ENCODE peak calls at places on chromosomes 6 and 20, in ten cellular contexts. One of them, this sample, is unnamed.

GRCh38 chr6:1758076-1758679 is 148.5 kb downstream of the FOXC1 start:
- DNase-seq in naive thymus-derived CD4-positive, alpha-beta T cell: no peak
- DNase-seq in memory B cell: no peak
- DNase-seq in DMS 273 treated with DMSO at 0.1 percent for 48 hours: no peak
- DNase-seq in prostate gland: no peak
- DNase-seq in ureter: no peak
- DNase-seq in GM20000: no peak
- DNase-seq in CD8-positive, alpha-beta memory T cell: no peak
- DNase-seq in foreskin fibroblast: no peak
- DNase-seq in M059J: no peak
- DNase-seq in this sample: no peak

GRCh38 chr6:142474446-142475289 is 172.9 kb downstream of the ADGRG6 start:
- DNase-seq in prostate gland: peak
- DNase-seq in M059J: peak
- DNase-seq in memory B cell: no peak
- DNase-seq in foreskin fibroblast: peak
- DNase-seq in naive thymus-derived CD4-positive, alpha-beta T cell: no peak
- DNase-seq in DMS 273 treated with DMSO at 0.1 percent for 48 hours: peak
- DNase-seq in CD8-positive, alpha-beta memory T cell: peak
- DNase-seq in GM20000: peak
- DNase-seq in ureter: no peak
- DNase-seq in this sample: peak

GRCh38 chr6:9539231-9539755 is 875.6 kb downstream of the TFAP2A start:
- DNase-seq in ureter: no peak
- DNase-seq in prostate gland: no peak
- DNase-seq in M059J: no peak
- DNase-seq in GM20000: no peak
- DNase-seq in memory B cell: no peak
- DNase-seq in foreskin fibroblast: no peak
- DNase-seq in naive thymus-derived CD4-positive, alpha-beta T cell: no peak
- DNase-seq in DMS 273 treated with DMSO at 0.1 percent for 48 hours: no peak
- DNase-seq in CD8-positive, alpha-beta memory T cell: no peak
- DNase-seq in this sample: no peak

GRCh38 chr20:53752971-53753879 is 159.6 kb upstream of the ZNF217 start:
- DNase-seq in M059J: peak
- DNase-seq in memory B cell: no peak
- DNase-seq in prostate gland: no peak
- DNase-seq in naive thymus-derived CD4-positive, alpha-beta T cell: no peak
- DNase-seq in CD8-positive, alpha-beta memory T cell: no peak
- DNase-seq in foreskin fibroblast: no peak
- DNase-seq in ureter: no peak
- DNase-seq in GM20000: no peak
- DNase-seq in DMS 273 treated with DMSO at 0.1 percent for 48 hours: peak
- DNase-seq in this sample: no peak

GRCh38 chr6:7129784-7130569 is 22.2 kb downstream of the RREB1 start:
- DNase-seq in DMS 273 treated with DMSO at 0.1 percent for 48 hours: no peak
- DNase-seq in foreskin fibroblast: peak
- DNase-seq in ureter: no peak
- DNase-seq in memory B cell: no peak
- DNase-seq in M059J: peak
- DNase-seq in CD8-positive, alpha-beta memory T cell: no peak
- DNase-seq in prostate gland: no peak
- DNase-seq in GM20000: no peak
- DNase-seq in naive thymus-derived CD4-positive, alpha-beta T cell: no peak
- DNase-seq in this sample: no peak

GRCh38 chr20:41091926-41092325 is 45.4 kb upstream of the PLCG1 start:
- DNase-seq in ureter: no peak
- DNase-seq in GM20000: no peak
- DNase-seq in CD8-positive, alpha-beta memory T cell: no peak
- DNase-seq in M059J: no peak
- DNase-seq in foreskin fibroblast: no peak
- DNase-seq in memory B cell: no peak
- DNase-seq in naive thymus-derived CD4-positive, alpha-beta T cell: no peak
- DNase-seq in prostate gland: no peak
- DNase-seq in DMS 273 treated with DMSO at 0.1 percent for 48 hours: no peak
- DNase-seq in this sample: no peak

GRCh38 chr20:25203089-25203488 is 7.6 kb downstream of the ENTPD6 start:
- DNase-seq in naive thymus-derived CD4-positive, alpha-beta T cell: no peak
- DNase-seq in M059J: no peak
- DNase-seq in memory B cell: no peak
- DNase-seq in CD8-positive, alpha-beta memory T cell: no peak
- DNase-seq in foreskin fibroblast: no peak
- DNase-seq in GM20000: no peak
- DNase-seq in DMS 273 treated with DMSO at 0.1 percent for 48 hours: no peak
- DNase-seq in ureter: no peak
- DNase-seq in prostate gland: no peak
- DNase-seq in this sample: no peak

GRCh38 chr6:39835856-39836442 is 43.8 kb downstream of the DAAM2 start:
- DNase-seq in DMS 273 treated with DMSO at 0.1 percent for 48 hours: no peak
- DNase-seq in M059J: no peak
- DNase-seq in prostate gland: no peak
- DNase-seq in ureter: no peak
- DNase-seq in foreskin fibroblast: peak
- DNase-seq in memory B cell: no peak
- DNase-seq in CD8-positive, alpha-beta memory T cell: no peak
- DNase-seq in naive thymus-derived CD4-positive, alpha-beta T cell: no peak
- DNase-seq in GM20000: no peak
- DNase-seq in this sample: no peak

GRCh38 chr20:23115823-23116222 is 29.7 kb upstream of the CD93 start:
- DNase-seq in GM20000: peak
- DNase-seq in prostate gland: no peak
- DNase-seq in memory B cell: no peak
- DNase-seq in CD8-positive, alpha-beta memory T cell: no peak
- DNase-seq in foreskin fibroblast: peak
- DNase-seq in DMS 273 treated with DMSO at 0.1 percent for 48 hours: no peak
- DNase-seq in ureter: no peak
- DNase-seq in naive thymus-derived CD4-positive, alpha-beta T cell: no peak
- DNase-seq in M059J: no peak
- DNase-seq in this sample: peak

GRCh38 chr6:55758156-55758942 is 117.0 kb downstream of the BMP5 start:
- DNase-seq in foreskin fibroblast: peak
- DNase-seq in DMS 273 treated with DMSO at 0.1 percent for 48 hours: no peak
- DNase-seq in ureter: no peak
- DNase-seq in GM20000: no peak
- DNase-seq in M059J: peak
- DNase-seq in naive thymus-derived CD4-positive, alpha-beta T cell: no peak
- DNase-seq in CD8-positive, alpha-beta memory T cell: no peak
- DNase-seq in prostate gland: no peak
- DNase-seq in memory B cell: no peak
- DNase-seq in this sample: no peak

GRCh38 chr6:152160346-152160745 is 352.9 kb downstream of the ESR1 start:
- DNase-seq in CD8-positive, alpha-beta memory T cell: no peak
- DNase-seq in GM20000: peak
- DNase-seq in memory B cell: no peak
- DNase-seq in naive thymus-derived CD4-positive, alpha-beta T cell: no peak
- DNase-seq in prostate gland: no peak
- DNase-seq in foreskin fibroblast: no peak
- DNase-seq in M059J: no peak
- DNase-seq in ureter: no peak
- DNase-seq in DMS 273 treated with DMSO at 0.1 percent for 48 hours: no peak
- DNase-seq in this sample: peak

GRCh38 chr6:10951675-10952282 is 64.9 kb downstream of the SYCP2L start:
- DNase-seq in foreskin fibroblast: peak
- DNase-seq in ureter: no peak
- DNase-seq in prostate gland: no peak
- DNase-seq in M059J: peak
- DNase-seq in GM20000: peak
- DNase-seq in memory B cell: no peak
- DNase-seq in naive thymus-derived CD4-positive, alpha-beta T cell: no peak
- DNase-seq in CD8-positive, alpha-beta memory T cell: no peak
- DNase-seq in DMS 273 treated with DMSO at 0.1 percent for 48 hours: no peak
- DNase-seq in this sample: no peak

GRCh38 chr20:828987-829386 is 4.5 kb upstream of the FAM110A start:
- DNase-seq in prostate gland: no peak
- DNase-seq in naive thymus-derived CD4-positive, alpha-beta T cell: no peak
- DNase-seq in memory B cell: no peak
- DNase-seq in M059J: no peak
- DNase-seq in DMS 273 treated with DMSO at 0.1 percent for 48 hours: no peak
- DNase-seq in foreskin fibroblast: no peak
- DNase-seq in ureter: peak
- DNase-seq in CD8-positive, alpha-beta memory T cell: no peak
- DNase-seq in GM20000: no peak
- DNase-seq in this sample: no peak

GRCh38 chr6:82248233-82248735 is 740 bp upstream of the IBTK start:
- DNase-seq in memory B cell: no peak
- DNase-seq in ureter: no peak
- DNase-seq in M059J: peak
- DNase-seq in naive thymus-derived CD4-positive, alpha-beta T cell: no peak
- DNase-seq in prostate gland: peak
- DNase-seq in GM20000: peak
- DNase-seq in foreskin fibroblast: peak
- DNase-seq in DMS 273 treated with DMSO at 0.1 percent for 48 hours: no peak
- DNase-seq in CD8-positive, alpha-beta memory T cell: no peak
- DNase-seq in this sample: no peak

GRCh38 chr6:122184260-122184934 is 215.1 kb upstream of the HSF2 start:
- DNase-seq in prostate gland: no peak
- DNase-seq in ureter: no peak
- DNase-seq in foreskin fibroblast: peak
- DNase-seq in naive thymus-derived CD4-positive, alpha-beta T cell: no peak
- DNase-seq in GM20000: no peak
- DNase-seq in DMS 273 treated with DMSO at 0.1 percent for 48 hours: no peak
- DNase-seq in M059J: peak
- DNase-seq in CD8-positive, alpha-beta memory T cell: no peak
- DNase-seq in memory B cell: no peak
- DNase-seq in this sample: no peak

GRCh38 chr20:43959079-43959919 is 44.6 kb downstream of the TOX2 start:
- DNase-seq in M059J: peak
- DNase-seq in foreskin fibroblast: no peak
- DNase-seq in ureter: no peak
- DNase-seq in prostate gland: no peak
- DNase-seq in memory B cell: no peak
- DNase-seq in naive thymus-derived CD4-positive, alpha-beta T cell: no peak
- DNase-seq in DMS 273 treated with DMSO at 0.1 percent for 48 hours: no peak
- DNase-seq in GM20000: no peak
- DNase-seq in CD8-positive, alpha-beta memory T cell: peak
- DNase-seq in this sample: no peak

GRCh38 chr6:52724041-52724405 is 39.3 kb downstream of the GSTA2 start:
- DNase-seq in foreskin fibroblast: peak
- DNase-seq in memory B cell: no peak
- DNase-seq in GM20000: no peak
- DNase-seq in naive thymus-derived CD4-positive, alpha-beta T cell: no peak
- DNase-seq in CD8-positive, alpha-beta memory T cell: no peak
- DNase-seq in ureter: no peak
- DNase-seq in DMS 273 treated with DMSO at 0.1 percent for 48 hours: no peak
- DNase-seq in prostate gland: no peak
- DNase-seq in M059J: peak
- DNase-seq in this sample: no peak

GRCh38 chr20:62501801-62502495 is 26.2 kb upstream of the GATA5 start:
- DNase-seq in memory B cell: no peak
- DNase-seq in CD8-positive, alpha-beta memory T cell: no peak
- DNase-seq in ureter: no peak
- DNase-seq in GM20000: peak
- DNase-seq in foreskin fibroblast: peak
- DNase-seq in naive thymus-derived CD4-positive, alpha-beta T cell: no peak
- DNase-seq in prostate gland: no peak
- DNase-seq in DMS 273 treated with DMSO at 0.1 percent for 48 hours: no peak
- DNase-seq in M059J: peak
- DNase-seq in this sample: peak

GRCh38 chr20:1806456-1806855 is 88.8 kb upstream of the SIRPA start:
- DNase-seq in foreskin fibroblast: no peak
- DNase-seq in prostate gland: no peak
- DNase-seq in GM20000: no peak
- DNase-seq in memory B cell: no peak
- DNase-seq in M059J: no peak
- DNase-seq in naive thymus-derived CD4-positive, alpha-beta T cell: no peak
- DNase-seq in CD8-positive, alpha-beta memory T cell: no peak
- DNase-seq in ureter: no peak
- DNase-seq in DMS 273 treated with DMSO at 0.1 percent for 48 hours: no peak
- DNase-seq in this sample: no peak

GRCh38 chr6:108872001-108872974 is 24.1 kb downstream of the ARMC2 start:
- DNase-seq in DMS 273 treated with DMSO at 0.1 percent for 48 hours: no peak
- DNase-seq in naive thymus-derived CD4-positive, alpha-beta T cell: no peak
- DNase-seq in foreskin fibroblast: no peak
- DNase-seq in ureter: no peak
- DNase-seq in GM20000: no peak
- DNase-seq in memory B cell: no peak
- DNase-seq in M059J: no peak
- DNase-seq in prostate gland: no peak
- DNase-seq in CD8-positive, alpha-beta memory T cell: peak
- DNase-seq in this sample: no peak

GRCh38 chr6:99393366-99393697 is 663 bp downstream of the COQ3 start:
- DNase-seq in foreskin fibroblast: no peak
- DNase-seq in memory B cell: no peak
- DNase-seq in ureter: no peak
- DNase-seq in M059J: no peak
- DNase-seq in CD8-positive, alpha-beta memory T cell: no peak
- DNase-seq in DMS 273 treated with DMSO at 0.1 percent for 48 hours: no peak
- DNase-seq in prostate gland: no peak
- DNase-seq in GM20000: no peak
- DNase-seq in naive thymus-derived CD4-positive, alpha-beta T cell: no peak
- DNase-seq in this sample: no peak

GRCh38 chr20:39049148-39049547 is 87.0 kb downstream of the DHX35 start:
- DNase-seq in prostate gland: no peak
- DNase-seq in foreskin fibroblast: no peak
- DNase-seq in memory B cell: no peak
- DNase-seq in GM20000: peak
- DNase-seq in naive thymus-derived CD4-positive, alpha-beta T cell: no peak
- DNase-seq in CD8-positive, alpha-beta memory T cell: no peak
- DNase-seq in M059J: no peak
- DNase-seq in DMS 273 treated with DMSO at 0.1 percent for 48 hours: no peak
- DNase-seq in ureter: no peak
- DNase-seq in this sample: no peak

GRCh38 chr20:20761302-20761701 is 48.9 kb upstream of the RALGAPA2 start:
- DNase-seq in M059J: no peak
- DNase-seq in ureter: no peak
- DNase-seq in prostate gland: no peak
- DNase-seq in foreskin fibroblast: no peak
- DNase-seq in memory B cell: no peak
- DNase-seq in DMS 273 treated with DMSO at 0.1 percent for 48 hours: no peak
- DNase-seq in CD8-positive, alpha-beta memory T cell: no peak
- DNase-seq in naive thymus-derived CD4-positive, alpha-beta T cell: no peak
- DNase-seq in GM20000: no peak
- DNase-seq in this sample: no peak

GRCh38 chr6:44247338-44248302 is 719 bp downstream of the HSP90AB1 start:
- DNase-seq in ureter: peak
- DNase-seq in memory B cell: peak
- DNase-seq in GM20000: peak
- DNase-seq in M059J: peak
- DNase-seq in foreskin fibroblast: peak
- DNase-seq in prostate gland: peak
- DNase-seq in DMS 273 treated with DMSO at 0.1 percent for 48 hours: no peak
- DNase-seq in CD8-positive, alpha-beta memory T cell: peak
- DNase-seq in naive thymus-derived CD4-positive, alpha-beta T cell: peak
- DNase-seq in this sample: no peak

This sample was measured in GM12864.